ENCODE peak calls at places on chromosomes 13 and 19, in four cellular contexts. C, K, E and R are unnamed samples.

GRCh38 chr13:25982908-25983307 is 68.9 kb downstream of the SHISA2 start:
- DNase-seq in K (no peak), C (no peak), E (no peak), R (peak)

GRCh38 chr13:113928701-113929627 is 44.9 kb downstream of the C13orf46 start:
- DNase-seq in E (peak), C (peak), K (peak), R (no peak)

GRCh38 chr19:676343-677105 is at the start of gene FSTL3:
- DNase-seq in K (no peak), C (peak), E (no peak), R (peak)

GRCh38 chr19:46180701-46181385 is 32.8 kb downstream of the IGFL2 start:
- DNase-seq in K (no peak), E (no peak), C (no peak), R (peak)

GRCh38 chr13:23428183-23428528 is 5.3 kb downstream of the SACS start:
- DNase-seq in C (peak), E (no peak), K (no peak), R (no peak)

GRCh38 chr19:4181053-4181508 is 1.3 kb downstream of the SIRT6 start:
- DNase-seq in C (no peak), K (no peak), E (no peak), R (no peak)

GRCh38 chr13:88908896-88909535 is 1237.8 kb downstream of the SLITRK5 start:
- DNase-seq in E (no peak), K (no peak), C (no peak), R (peak)

GRCh38 chr19:43789029-43789428 is 8.3 kb upstream of the KCNN4 start:
- DNase-seq in C (peak), E (no peak), K (no peak), R (peak)

GRCh38 chr13:60448907-60449510 is 52.0 kb downstream of the TDRD3 start:
- DNase-seq in E (no peak), C (peak), K (no peak), R (peak)

GRCh38 chr19:1748115-1748702 is 5.1 kb upstream of the ONECUT3 start:
- DNase-seq in E (no peak), C (no peak), K (no peak), R (peak)

DNA sequence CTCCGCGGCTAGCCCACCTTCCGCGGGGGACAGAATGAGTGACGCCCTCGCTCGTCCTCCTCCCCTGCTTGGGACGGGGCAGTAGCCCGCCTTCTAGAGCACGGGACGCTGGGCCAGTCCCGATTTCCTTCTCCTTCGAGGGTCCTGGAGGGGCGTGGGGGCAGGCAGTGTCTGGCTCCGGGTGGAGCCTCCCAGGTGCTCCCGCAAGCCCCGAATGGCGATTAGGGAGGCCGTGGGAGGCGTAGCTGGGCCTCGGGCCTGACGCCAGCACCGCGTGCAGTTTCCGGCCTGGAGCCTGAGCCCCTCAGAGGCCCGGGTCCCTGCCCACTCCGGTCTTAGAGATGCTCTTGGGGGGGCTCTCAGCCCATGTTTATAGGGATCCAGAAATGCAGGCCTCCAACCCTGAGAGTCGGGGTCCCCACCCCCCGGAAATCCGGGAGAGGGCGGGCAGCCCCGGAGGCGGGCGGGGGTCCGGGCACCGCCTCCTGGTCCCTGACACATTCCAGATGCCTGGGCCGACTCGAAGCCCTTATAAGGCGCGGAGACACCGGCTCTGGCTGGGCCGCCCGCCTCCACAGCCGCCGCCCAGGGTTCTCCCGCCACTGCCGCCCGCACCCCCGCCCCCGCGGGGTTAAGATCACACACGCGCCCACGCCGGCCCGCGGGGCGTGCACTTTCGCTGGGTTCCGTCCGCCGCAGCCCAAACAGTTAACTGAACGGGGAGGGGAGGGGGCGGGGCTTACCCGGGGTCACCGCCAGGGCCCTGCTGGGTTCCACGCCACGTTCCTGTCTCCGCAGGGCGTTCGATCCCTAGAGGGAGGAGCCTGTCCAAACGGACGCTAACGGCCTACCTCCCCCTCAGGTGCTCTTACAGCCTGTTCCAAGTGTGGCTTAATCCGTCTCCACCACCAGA is 1.5 kb downstream of the MYADM start:
- DNase-seq in K (peak), C (peak), E (peak), R (peak)
- TF ChIP-seq CTCF in K (peak), C (peak), E (no peak), R (peak)

DNA sequence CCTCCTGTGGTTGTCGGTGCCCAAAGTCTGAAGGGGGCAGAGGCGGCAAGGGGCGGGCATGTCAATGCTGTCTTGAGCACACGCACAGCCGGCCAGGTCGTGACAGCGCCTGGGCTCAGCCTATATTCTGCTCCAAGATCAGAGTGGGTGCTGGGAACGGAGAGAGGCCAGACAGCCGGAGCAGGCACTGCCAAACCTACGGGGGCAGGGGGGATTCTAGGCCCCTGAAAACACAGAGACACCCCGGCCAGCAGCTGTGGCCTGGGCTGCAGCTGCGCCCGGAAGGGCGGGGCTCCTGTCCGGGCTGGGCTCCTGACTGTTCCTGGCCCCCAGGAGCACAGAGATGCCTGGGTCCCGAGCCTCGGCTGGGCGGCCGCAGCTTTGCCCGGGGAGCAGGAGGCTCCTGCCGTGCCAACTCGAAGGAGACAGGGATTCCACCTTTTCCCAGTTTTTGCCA is 2662.9 kb upstream of the PCDH20 start:
- DNase-seq in E (no peak), C (no peak), K (no peak), R (no peak)
- H3K4me3 ChIP-seq in E (no peak), C (no peak), K (no peak), R (no peak)

GRCh38 chr13:31234729-31235128 is 35.0 kb downstream of the B3GLCT start:
- DNase-seq in K (no peak), C (peak), E (no peak), R (peak)
- TF ChIP-seq CTCF in K (no peak), C (peak), E (no peak), R (peak)

GRCh38 chr19:8811315-8812172 is 20.6 kb downstream of the ZNF558 start:
- DNase-seq in E (no peak), C (peak), K (no peak), R (no peak)
- H3K4me3 ChIP-seq in E (no peak), C (no peak), K (no peak), R (no peak)